ENCODE peak calls at places on chromosomes 16 and 17, in four cellular contexts. Q is sciatic nerve, Y is stomach, O is Panc1. J is an unnamed sample.
A peak's percentile ranks its signal among the peaks of the same experiment; 100 is the strongest.

GRCh38 chr16:86772231-86772510 is 193.8 kb downstream of the FOXL1 start:
- DNase-seq in Q (no peak), Y (no peak), O (no peak), J (peak; percentile 73)

GRCh38 chr17:64741924-64742670 is 80.0 kb upstream of the SMURF2 start:
- DNase-seq in Q (no peak), Y (no peak), O (no peak), J (peak; percentile 59)

GRCh38 chr17:83176956-83177583 is 97.7 kb downstream of the METRNL start:
- DNase-seq in Q (peak; percentile 34), Y (no peak), O (no peak), J (no peak)

GRCh38 chr17:17540278-17540906 is 44.2 kb upstream of the RASD1 start:
- DNase-seq in Q (no peak), Y (no peak), O (no peak), J (no peak)

GRCh38 chr17:6457688-6458190 is 13.5 kb downstream of the PIMREG start:
- DNase-seq in Q (no peak), Y (peak; percentile 62), O (no peak), J (no peak)

GRCh38 chr17:71679832-71680231 is 441.0 kb upstream of the SOX9 start:
- DNase-seq in Q (no peak), Y (no peak), O (no peak), J (peak; percentile 5)

GRCh38 chr17:55672585-55673501 is 49.8 kb downstream of the TMEM100 start:
- DNase-seq in Q (no peak), Y (no peak), O (no peak), J (no peak)

GRCh38 chr17:43952351-43952723 is 1.4 kb downstream of the PYY start:
- DNase-seq in Q (no peak), Y (no peak), O (no peak), J (no peak)

GRCh38 chr16:85187002-85187401 is 74.7 kb upstream of the CIBAR2 start:
- DNase-seq in Q (no peak), Y (no peak), O (no peak), J (no peak)

GRCh38 chr17:83126275-83126930 is 47.0 kb downstream of the METRNL start:
- DNase-seq in Q (peak; percentile 52), Y (no peak), O (no peak), J (no peak)

GRCh38 chr16:80200079-80200478 is 340.7 kb upstream of the DYNLRB2 start:
- DNase-seq in Q (no peak), Y (no peak), O (no peak), J (no peak)

GRCh38 chr16:19844945-19845641 is 39.6 kb downstream of the GPRC5B start:
- DNase-seq in Q (no peak), Y (no peak), O (peak; percentile 36), J (peak; percentile 98)

GRCh38 chr17:38575781-38576180 is 30.0 kb downstream of the SRCIN1 start:
- DNase-seq in Q (no peak), Y (no peak), O (no peak), J (no peak)

GRCh38 chr16:7014756-7015155 is 317.9 kb upstream of the RBFOX1 start:
- DNase-seq in Q (no peak), Y (no peak), O (no peak), J (no peak)

GRCh38 chr16:83187404-83187803 is 560.6 kb downstream of the CDH13 start:
- DNase-seq in Q (no peak), Y (no peak), O (no peak), J (peak; percentile 84)

GRCh38 chr17:10316986-10317834 is 55.6 kb downstream of the MYH13 start:
- DNase-seq in Q (peak; percentile 82), Y (peak; percentile 61), O (no peak), J (peak; percentile 77)

GRCh38 chr17:82875418-82875856 is 35.6 kb upstream of the ZNF750 start:
- DNase-seq in Q (no peak), Y (peak; percentile 87), O (no peak), J (no peak)

GRCh38 chr16:28990375-28991040 is 5.7 kb downstream of the LAT start:
- DNase-seq in Q (no peak), Y (no peak), O (no peak), J (no peak)

GRCh38 chr17:81471804-81472456 is 40.7 kb downstream of the ACTG1 start:
- DNase-seq in Q (peak; percentile 91), Y (no peak), O (no peak), J (no peak)

GRCh38 chr16:57231821-57232350 is 13.2 kb upstream of the ARL2BP start:
- DNase-seq in Q (no peak), Y (no peak), O (no peak), J (no peak)

GRCh38 chr16:27690604-27691003 is 140.7 kb downstream of the KATNIP start:
- DNase-seq in Q (no peak), Y (no peak), O (no peak), J (peak; percentile 6)

GRCh38 chr17:49848739-49849138 is 870 bp upstream of the TAC4 start:
- DNase-seq in Q (no peak), Y (no peak), O (no peak), J (no peak)

GRCh38 chr17:42775534-42776098 is 2.4 kb downstream of the VPS25 start:
- DNase-seq in Q (no peak), Y (no peak), O (no peak), J (no peak)

GRCh38 chr17:74998783-74999182 is 11.4 kb downstream of the CDR2L start:
- DNase-seq in Q (no peak), Y (no peak), O (no peak), J (no peak)

GRCh38 chr17:6541886-6542285 is 14.5 kb downstream of the PITPNM3 start:
- DNase-seq in Q (no peak), Y (no peak), O (no peak), J (no peak)

GRCh38 chr17:21493993-21494392 is 117.8 kb downstream of the KCNJ12 start:
- DNase-seq in Q (no peak), Y (no peak), O (no peak), J (no peak)

GRCh38 chr17:57666198-57666870 is 78.8 kb downstream of the CCDC182 start:
- DNase-seq in Q (no peak), Y (no peak), O (no peak), J (no peak)

GRCh38 chr16:13795131-13795530 is 124.8 kb upstream of the ERCC4 start:
- DNase-seq in Q (no peak), Y (no peak), O (no peak), J (no peak)

GRCh38 chr17:78351449-78352006 is 8.3 kb downstream of the SOCS3 start:
- DNase-seq in Q (peak; percentile 98), Y (peak; percentile 73), O (no peak), J (peak; percentile 81)

GRCh38 chr16:60091479-60091878 is 1357.4 kb upstream of the GOT2 start:
- DNase-seq in Q (no peak), Y (no peak), O (no peak), J (no peak)

GRCh38 chr16:70685938-70686375 is at the start of gene MTSS2:
- DNase-seq in Q (peak; percentile 94), Y (peak; percentile 83), O (no peak), J (peak; percentile 85)

GRCh38 chr17:7204335-7204734 is 15.3 kb downstream of the DLG4 start:
- DNase-seq in Q (no peak), Y (no peak), O (no peak), J (no peak)

GRCh38 chr16:58409316-58409973 is 17.2 kb downstream of the GINS3 start:
- DNase-seq in Q (peak; percentile 65), Y (peak; percentile 65), O (no peak), J (peak; percentile 44)

GRCh38 chr17:61007980-61008379 is 330.3 kb downstream of the BCAS3 start:
- DNase-seq in Q (no peak), Y (peak; percentile 25), O (no peak), J (no peak)

GRCh38 chr16:17149904-17150483 is 320.8 kb downstream of the XYLT1 start:
- DNase-seq in Q (no peak), Y (no peak), O (no peak), J (no peak)

GRCh38 chr16:56569971-56570370 is 5.1 kb downstream of the MT4 start:
- DNase-seq in Q (no peak), Y (no peak), O (no peak), J (no peak)

GRCh38 chr17:69367298-69367697 is 40.4 kb upstream of the ABCA5 start:
- DNase-seq in Q (no peak), Y (no peak), O (no peak), J (no peak)

GRCh38 chr16:66534376-66534799 is 15.5 kb downstream of the TK2 start:
- DNase-seq in Q (no peak), Y (no peak), O (no peak), J (no peak)